ENCODE peak calls at places on chromosomes 13 and 19, in four cellular contexts. F is NCI-H345, N is PC-9, A is GOT3. H is an unnamed sample.

GRCh38 chr13:106033634-106034033 is 501.8 kb downstream of the EFNB2 start:
- DNase-seq in F (no peak), N (no peak), A (no peak), H (no peak)

GRCh38 chr19:46609511-46610412 is 8.6 kb downstream of the CALM3 start:
- DNase-seq in F (no peak), N (no peak), A (no peak), H (peak; percentile 61)

GRCh38 chr19:9431475-9431874 is 3.9 kb downstream of the ZNF266 start:
- DNase-seq in F (peak; percentile 13), N (peak; percentile 19), A (no peak), H (no peak)

GRCh38 chr13:69565334-69565733 is 542.3 kb upstream of the ATXN8OS start:
- DNase-seq in F (no peak), N (peak; percentile 57), A (no peak), H (no peak)

GRCh38 chr19:47229674-47230121 is 1.3 kb downstream of the BBC3 start:
- DNase-seq in F (no peak), N (peak; percentile 14), A (no peak), H (no peak)

GRCh38 chr19:12792048-12792852 is 964 bp downstream of the JUNB start:
- DNase-seq in F (peak; percentile 27), N (peak; percentile 49), A (no peak), H (no peak)

GRCh38 chr19:7575426-7576040 is 20.1 kb upstream of the CAMSAP3 start:
- DNase-seq in F (no peak), N (peak; percentile 38), A (no peak), H (no peak)

GRCh38 chr13:45367358-45367757 is 26.4 kb upstream of the TPT1 start:
- DNase-seq in F (peak; percentile 11), N (peak; percentile 93), A (no peak), H (no peak)

GRCh38 chr19:17289489-17289888 is 7.8 kb downstream of the ANKLE1 start:
- DNase-seq in F (no peak), N (no peak), A (peak; percentile 38), H (no peak)

GRCh38 chr19:42290523-42291436 is 11.2 kb upstream of the PRR19 start:
- DNase-seq in F (no peak), N (peak; percentile 39), A (no peak), H (no peak)

GRCh38 chr13:31053098-31053497 is 108.6 kb downstream of the HSPH1 start:
- DNase-seq in F (no peak), N (peak; percentile 79), A (no peak), H (no peak)

GRCh38 chr13:81487151-81487550 is 1146.2 kb upstream of the SPRY2 start:
- DNase-seq in F (peak; percentile 43), N (no peak), A (no peak), H (no peak)

GRCh38 chr13:59771272-59771671 is 392.5 kb downstream of the DIAPH3 start:
- DNase-seq in F (peak; percentile 15), N (no peak), A (no peak), H (no peak)

GRCh38 chr19:36488816-36489138 is 584 bp downstream of the ZNF566 start:
- DNase-seq in F (peak; percentile 69), N (no peak), A (no peak), H (no peak)

GRCh38 chr19:48443262-48443661 is 2.5 kb upstream of the GRWD1 start:
- DNase-seq in F (no peak), N (no peak), A (no peak), H (no peak)

GRCh38 chr13:77535448-77535847 is at the start of gene SCEL:
- DNase-seq in F (no peak), N (peak; percentile 65), A (no peak), H (no peak)

GRCh38 chr13:40181203-40181845 is 485.1 kb downstream of the FOXO1 start:
- DNase-seq in F (peak; percentile 2), N (no peak), A (no peak), H (no peak)

GRCh38 chr13:53782400-53783030 is 753.9 kb downstream of the OLFM4 start:
- DNase-seq in F (peak; percentile 90), N (peak; percentile 7), A (no peak), H (no peak)

GRCh38 chr19:13843104-13843921 is 33.6 kb upstream of the NANOS3 start:
- DNase-seq in F (peak; percentile 68), N (peak; percentile 96), A (no peak), H (peak; percentile 85)

GRCh38 chr13:100130092-100130491 is 41.2 kb downstream of the PCCA start:
- DNase-seq in F (no peak), N (no peak), A (no peak), H (no peak)

GRCh38 chr13:75432811-75433244 is 49.1 kb downstream of the TBC1D4 start:
- DNase-seq in F (peak; percentile 7), N (no peak), A (no peak), H (no peak)

GRCh38 chr19:19594371-19594770 is 24.1 kb downstream of the PBX4 start:
- DNase-seq in F (no peak), N (no peak), A (no peak), H (no peak)

GRCh38 chr13:102682727-102683126 is 12.1 kb downstream of the METTL21C start:
- DNase-seq in F (no peak), N (no peak), A (no peak), H (no peak)

GRCh38 chr19:34474233-34474989 is 7.1 kb upstream of the WTIP start:
- DNase-seq in F (peak; percentile 85), N (no peak), A (no peak), H (no peak)

GRCh38 chr13:100872761-100873160 is 198.2 kb upstream of the TMTC4 start:
- DNase-seq in F (no peak), N (no peak), A (no peak), H (no peak)

GRCh38 chr19:29269641-29270040 is 56.7 kb upstream of the UQCRFS1 start:
- DNase-seq in F (no peak), N (no peak), A (no peak), H (no peak)

GRCh38 chr19:1159864-1160595 is 14.0 kb downstream of the SBNO2 start:
- DNase-seq in F (no peak), N (no peak), A (no peak), H (no peak)

H was measured in tibial artery.